ENCODE peak calls at places on chromosomes 16 and 17, in six cellular contexts. N is uterus, S is IMR-90, B is gastrocnemius medialis, F is prostate gland, O is H1. W is an unnamed sample.

GRCh38 chr17:75688209-75688771 is 21.2 kb downstream of the SAP30BP start:
- DNase-seq in B (no peak), S (no peak), O (no peak), F (no peak), N (no peak), W (no peak)

GRCh38 chr17:63544467-63545301 is 5.6 kb upstream of the DCAF7 start:
- DNase-seq in O (no peak), S (no peak), N (no peak), B (no peak), F (no peak), W (peak; percentile 10)

GRCh38 chr17:42270175-42270545 is 6.0 kb downstream of the STAT5B start:
- DNase-seq in O (no peak), B (no peak), N (no peak), F (no peak), S (no peak), W (no peak)

GRCh38 chr17:45341389-45342158 is 24.8 kb upstream of the MAP3K14 start:
- DNase-seq in F (no peak), B (peak; percentile 33), N (peak; percentile 69), S (peak; percentile 85), O (no peak), W (peak; percentile 58)

GRCh38 chr16:11871193-11871592 is 19.9 kb upstream of the RSL1D1 start:
- DNase-seq in N (no peak), S (peak; percentile 30), O (peak; percentile 38), F (no peak), B (no peak), W (no peak)

GRCh38 chr16:73781297-73781696 is 515.3 kb upstream of the PSMD7 start:
- DNase-seq in N (no peak), O (no peak), F (no peak), S (no peak), B (no peak), W (no peak)

GRCh38 chr17:39765159-39765558 is 27.4 kb downstream of the GRB7 start:
- DNase-seq in N (no peak), S (no peak), F (no peak), B (no peak), O (no peak), W (no peak)

GRCh38 chr16:4626396-4626795 is 1.8 kb downstream of the MGRN1 start:
- DNase-seq in B (no peak), F (no peak), N (no peak), S (no peak), O (no peak), W (no peak)

GRCh38 chr17:73754886-73755285 is 110.6 kb upstream of the SDK2 start:
- DNase-seq in O (no peak), B (no peak), N (no peak), S (no peak), F (no peak), W (no peak)

GRCh38 chr16:369275-369865 is 968 bp downstream of the MRPL28 start:
- DNase-seq in F (no peak), B (no peak), S (no peak), O (no peak), N (no peak), W (no peak)
- H3K36me3 ChIP-seq in F (peaks cover 24% of the 10 kb centered on the region), B (no peaks in the 10 kb centered on the region), S (peaks cover 60% of the 10 kb centered on the region), O (peaks cover 17% of the 10 kb centered on the region), N (no peaks in the 10 kb centered on the region), W (peaks cover 51% of the 10 kb centered on the region)

DNA sequence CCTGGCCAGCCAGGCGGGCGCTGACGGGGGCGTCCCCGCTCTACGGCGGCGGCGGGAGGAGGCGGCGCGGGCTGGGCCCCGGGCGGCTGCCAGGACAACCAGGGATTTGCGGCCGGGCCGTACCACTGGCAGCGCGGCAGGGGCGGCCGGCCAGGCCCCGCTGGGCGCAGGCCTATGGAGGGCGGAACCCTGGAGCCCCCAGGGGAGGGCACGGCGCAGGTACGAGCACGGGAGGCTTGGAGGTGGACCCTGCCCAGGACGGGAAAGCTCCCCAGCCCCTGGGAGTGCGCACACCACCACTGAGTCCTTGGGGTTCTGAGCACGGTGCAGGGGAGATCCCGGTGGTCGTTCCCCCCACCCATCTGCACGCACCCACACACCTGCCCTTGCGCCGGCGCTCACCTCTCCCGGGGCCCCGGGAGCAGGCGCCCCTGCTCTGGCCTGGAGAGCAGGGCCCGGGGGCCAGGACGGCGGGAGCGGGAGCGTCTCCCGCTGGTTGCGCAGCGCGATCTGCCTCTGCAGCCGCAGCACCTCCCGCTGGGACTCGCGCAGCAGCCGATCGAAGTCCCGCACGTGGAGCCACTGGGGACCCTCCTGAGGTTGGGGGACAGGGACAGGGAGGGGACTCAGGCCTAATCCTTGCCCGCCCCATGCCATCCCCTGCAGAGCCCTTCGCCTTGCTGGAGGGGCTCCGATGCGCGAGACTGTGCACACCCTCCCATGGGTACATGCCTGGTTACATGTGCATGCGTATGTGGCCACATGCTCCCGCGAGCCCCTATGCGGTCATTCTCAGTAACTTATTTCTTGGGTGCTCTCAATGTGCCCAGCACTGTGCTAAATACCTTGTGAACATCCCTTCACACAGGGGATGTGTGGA is 3.9 kb downstream of the TSPOAP1 start:
- DNase-seq in B (no peak), N (no peak), S (peak; percentile 18), F (peak; percentile 35), O (no peak), W (peak; percentile 64)
- TF ChIP-seq POLR2A in B (no peak), N (peak; percentile 30), S (no peak), F (no peak), O (no peak), W (no peak)

DNA sequence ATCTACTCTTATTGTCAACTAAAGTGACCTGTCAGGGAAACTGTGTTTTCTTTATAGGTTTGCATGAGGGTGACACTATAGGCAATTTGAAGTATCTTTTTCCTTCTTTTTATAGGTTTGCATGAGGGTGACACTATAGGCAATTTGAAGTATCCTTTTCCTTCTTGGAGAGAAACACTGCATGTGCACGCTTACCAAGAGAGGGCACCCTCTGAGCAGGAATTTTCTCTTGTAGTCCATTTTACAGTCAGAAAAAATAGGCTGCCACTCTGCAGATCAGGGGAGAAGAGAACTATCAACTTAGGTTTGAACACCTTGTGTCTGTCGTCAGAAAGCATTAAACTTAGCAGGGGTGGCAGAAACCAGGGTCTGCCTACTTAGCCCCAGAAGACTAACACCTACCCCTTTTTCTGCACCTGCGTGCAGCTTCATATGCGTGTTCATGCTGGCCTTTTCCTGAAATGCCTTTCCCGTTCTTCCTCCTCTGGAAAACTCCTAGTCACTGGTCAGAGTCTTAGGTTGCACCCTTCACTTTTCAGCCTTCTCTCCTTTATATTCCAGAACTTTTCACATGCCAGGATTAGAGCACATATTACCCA is 16.4 kb upstream of the SMIM36 start:
- DNase-seq in B (peak; percentile 24), N (peak; percentile 47), F (peak; percentile 6), S (peak; percentile 65), O (no peak), W (peak; percentile 18)
- TF ChIP-seq CTCF in B (peak; percentile 56), N (peak; percentile 60), F (peak; percentile 20), S (peak; percentile 75), O (no peak), W (peak; percentile 24)

GRCh38 chr17:28758411-28759121 is 14.8 kb downstream of the TRAF4 start:
- DNase-seq in S (no peak), N (no peak), B (no peak), O (no peak), F (no peak), W (no peak)

GRCh38 chr17:28760987-28761562 is 17.3 kb downstream of the TRAF4 start:
- DNase-seq in B (peak; percentile 85), O (no peak), S (peak; percentile 66), F (peak; percentile 86), N (peak; percentile 36), W (peak; percentile 79)

GRCh38 chr17:28760561-28760960 is 16.8 kb downstream of the TRAF4 start:
- DNase-seq in S (no peak), N (no peak), F (no peak), B (no peak), O (no peak), W (no peak)

GRCh38 chr17:28756025-28756804 is 12.4 kb downstream of the TRAF4 start:
- DNase-seq in F (no peak), B (no peak), O (no peak), S (no peak), N (no peak), W (no peak)

GRCh38 chr17:28759296-28759865 is 15.6 kb downstream of the TRAF4 start:
- DNase-seq in S (no peak), F (no peak), O (no peak), B (no peak), N (no peak), W (no peak)
- H3K36me3 ChIP-seq in S (peaks cover 30% of the 10 kb centered on the region), F (no peaks in the 10 kb centered on the region), O (peaks cover 17% of the 10 kb centered on the region), B (no peaks in the 10 kb centered on the region), N (no peaks in the 10 kb centered on the region), W (no peaks in the 10 kb centered on the region)

W was measured in adrenal gland.